ENCODE peak calls at places on chromosomes 2 and 18, in six cellular contexts. T is tibial artery, O is ovary, Z is OCI-LY7, L is adrenal gland, C is heart left ventricle. U is an unnamed sample. For H3K9me3, the result is how much of the 10 kb centered on the place peaks cover.

GRCh38 chr2:145332210-145332609 is 812.3 kb upstream of the ZEB2 start:
- DNase-seq in C (no peak), T (no peak), O (no peak), L (no peak), Z (no peak), U (no peak)

GRCh38 chr2:195486987-195487644 is 169.9 kb upstream of the SLC39A10 start:
- DNase-seq in L (peak), Z (peak), O (no peak), C (no peak), T (no peak), U (no peak)

GRCh38 chr18:68693091-68693815 is 21.7 kb downstream of the TMX3 start:
- DNase-seq in T (no peak), Z (no peak), L (no peak), C (no peak), O (no peak), U (no peak)

GRCh38 chr2:241812730-241813079 is 3.7 kb downstream of the NEU4 start:
- DNase-seq in T (no peak), C (no peak), Z (no peak), O (peak), L (no peak), U (no peak)

GRCh38 chr18:13443546-13443945 is 225.0 kb downstream of the LDLRAD4 start:
- DNase-seq in L (no peak), O (no peak), T (no peak), C (no peak), Z (no peak), U (no peak)

GRCh38 chr2:98140210-98140609 is 53.2 kb downstream of the VWA3B start:
- DNase-seq in C (no peak), T (no peak), Z (no peak), O (no peak), L (peak), U (peak)

GRCh38 chr2:165274698-165275097 is 35.5 kb downstream of the SCN2A start:
- DNase-seq in Z (no peak), O (peak), C (peak), L (peak), T (peak), U (peak)

GRCh38 chr2:86383844-86384243 is 46.4 kb upstream of the REEP1 start:
- DNase-seq in T (no peak), Z (no peak), L (no peak), C (no peak), O (no peak), U (no peak)

GRCh38 chr2:184735611-184736010 is 137.3 kb downstream of the ZNF804A start:
- DNase-seq in C (no peak), T (no peak), O (no peak), Z (no peak), L (no peak), U (no peak)

GRCh38 chr18:3186678-3187658 is 32.8 kb downstream of the MYOM1 start:
- DNase-seq in T (no peak), O (no peak), C (no peak), L (no peak), Z (peak), U (no peak)

GRCh38 chr2:24049485-24050021 is at the start of gene FKBP1B:
- DNase-seq in Z (peak), C (peak), T (peak), L (peak), O (peak), U (no peak)

GRCh38 chr2:161104054-161104553 is 56.1 kb upstream of the TANK start:
- DNase-seq in L (no peak), Z (peak), T (no peak), O (no peak), C (no peak), U (no peak)

GRCh38 chr2:240524963-240525718 is 32.6 kb downstream of the ANKMY1 start:
- DNase-seq in O (no peak), Z (no peak), T (no peak), L (no peak), C (no peak), U (no peak)

GRCh38 chr2:240528406-240529040 is 29.3 kb downstream of the ANKMY1 start:
- DNase-seq in O (no peak), C (no peak), T (no peak), L (no peak), Z (no peak), U (no peak)

GRCh38 chr2:240527153-240527750 is 30.5 kb downstream of the ANKMY1 start:
- DNase-seq in L (no peak), O (no peak), Z (no peak), T (no peak), C (no peak), U (no peak)

GRCh38 chr2:240525802-240526201 is 32.0 kb downstream of the ANKMY1 start:
- DNase-seq in L (no peak), C (no peak), O (no peak), Z (no peak), T (no peak), U (no peak)

GRCh38 chr2:240526521-240526920 is 31.3 kb downstream of the ANKMY1 start:
- DNase-seq in O (no peak), C (no peak), T (no peak), Z (no peak), L (no peak), U (no peak)
- H3K9me3 ChIP-seq in O (under half), C (under half), T (under half), Z (under half), L (under half), U (under half)

DNA sequence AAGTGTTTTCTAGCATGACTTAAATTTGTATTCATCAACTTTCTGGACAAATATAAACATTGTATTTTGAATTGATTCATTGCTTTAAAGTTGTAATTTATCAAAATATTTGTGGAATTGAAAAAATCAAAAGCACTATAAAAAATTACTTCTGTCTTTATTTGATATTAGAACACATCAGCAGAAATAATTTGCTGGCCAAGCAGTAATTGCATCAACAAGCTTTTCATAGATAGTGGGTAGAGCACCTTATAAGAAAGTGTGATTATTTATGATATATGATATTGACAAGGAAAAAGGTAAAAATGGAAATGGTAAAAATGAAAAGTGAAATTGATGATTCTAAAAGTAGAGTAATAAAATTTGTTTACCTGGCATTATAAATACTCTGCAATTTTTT is 861.1 kb downstream of the CPS1 start:
- DNase-seq in T (no peak), L (no peak), C (no peak), O (no peak), Z (no peak), U (no peak)
- H3K9me3 ChIP-seq in T (under half), L (under half), C (under half), O (under half), Z (under half), U (under half)

DNA sequence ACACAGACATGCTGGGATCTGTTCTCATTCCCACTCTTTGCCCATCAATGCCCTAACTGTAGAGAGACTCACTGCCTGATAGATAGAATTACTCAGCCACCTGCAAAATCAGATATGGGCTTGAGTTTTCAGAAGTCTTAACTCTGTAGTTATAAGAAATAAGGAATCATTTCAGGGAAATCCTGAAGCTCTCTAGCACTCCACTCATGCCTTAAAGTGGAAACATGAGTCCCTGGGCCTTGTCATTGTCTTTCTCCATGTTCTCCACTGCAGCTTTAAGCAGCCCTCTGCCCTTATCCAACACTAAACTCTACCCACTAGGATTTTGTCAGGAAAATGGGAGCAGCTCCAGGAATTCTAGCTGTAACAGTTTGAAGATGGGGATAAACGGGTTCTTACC is 192.5 kb downstream of the SNTG2 start:
- DNase-seq in L (no peak), C (no peak), O (no peak), T (no peak), Z (no peak), U (no peak)
- H3K9me3 ChIP-seq in L (under half), C (under half), O (under half), T (under half), Z (under half), U (under half)

DNA sequence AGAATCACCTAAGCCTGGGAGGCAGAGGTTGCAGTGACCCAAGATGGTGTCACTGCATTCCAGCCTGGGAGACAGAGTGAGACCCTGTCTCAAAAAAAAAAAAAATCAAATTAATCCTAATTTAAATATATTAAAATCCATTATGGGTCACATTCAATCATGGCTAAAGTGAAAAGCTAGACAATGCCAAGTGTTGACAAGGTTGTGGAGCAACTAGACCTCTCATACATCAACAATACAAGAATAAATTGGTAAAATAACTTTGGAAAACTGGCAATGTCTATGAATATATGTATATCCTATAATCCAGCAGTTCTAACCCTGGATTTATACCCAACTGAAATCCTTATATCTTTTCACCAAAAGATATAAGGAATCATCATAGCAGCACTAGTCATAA is 23.4 kb upstream of the ATL2 start:
- DNase-seq in L (no peak), O (no peak), T (no peak), C (no peak), Z (no peak), U (no peak)
- H3K9me3 ChIP-seq in L (under half), O (under half), T (under half), C (under half), Z (under half), U (under half)

GRCh38 chr2:147325955-147326354 is 518.9 kb upstream of the ACVR2A start:
- DNase-seq in L (no peak), O (no peak), T (no peak), Z (no peak), C (no peak), U (no peak)

DNA sequence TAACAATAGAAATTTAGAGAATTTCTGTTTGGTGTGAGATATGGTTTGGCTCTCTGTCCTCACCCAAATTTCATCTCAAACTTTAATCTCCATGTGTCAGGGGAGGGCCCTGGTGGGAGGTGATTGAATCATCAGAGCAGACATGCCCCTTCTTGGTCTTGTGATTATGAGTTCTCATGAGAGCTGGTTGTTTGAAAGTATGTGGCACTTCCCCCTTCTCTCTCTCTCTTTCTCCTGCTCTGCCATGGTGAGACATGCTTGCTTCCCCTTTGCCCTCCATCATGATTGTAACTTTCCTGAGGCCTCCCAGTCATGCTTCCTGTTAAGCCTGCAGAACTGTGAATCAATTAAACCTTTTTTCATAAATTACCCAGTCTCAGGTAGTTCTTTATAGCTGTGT is 524.7 kb upstream of the ACVR2A start:
- DNase-seq in T (no peak), Z (no peak), L (no peak), C (no peak), O (no peak), U (no peak)
- H3K9me3 ChIP-seq in T (under half), Z (under half), L (under half), C (under half), O (under half), U (under half)